ENCODE peak calls at places on chromosome 13, in four cellular contexts. Q is IMR-90, O is mesendoderm, M is testis. E is an unnamed sample.

GRCh38 chr13:88887045-88887662 is 1216.0 kb downstream of the SLITRK5 start:
- DNase-seq in Q (no peak), O (peak), M (no peak), E (no peak)

GRCh38 chr13:24274452-24274971 is 34.9 kb upstream of the C1QTNF9 start:
- DNase-seq in Q (peak), O (no peak), M (peak), E (no peak)

GRCh38 chr13:48334534-48335127 is 31.1 kb downstream of the RB1 start:
- DNase-seq in Q (peak), O (peak), M (no peak), E (no peak)

GRCh38 chr13:110421696-110422395 is 114.8 kb downstream of the COL4A2 start:
- DNase-seq in Q (peak), O (no peak), M (no peak), E (no peak)

GRCh38 chr13:76512676-76513277 is 373.4 kb downstream of the KCTD12 start:
- DNase-seq in Q (peak), O (no peak), M (no peak), E (no peak)

GRCh38 chr13:23615677-23616076 is 45.5 kb downstream of the TNFRSF19 start:
- DNase-seq in Q (no peak), O (peak), M (no peak), E (no peak)

GRCh38 chr13:79631260-79631659 is 150.3 kb downstream of the NDFIP2 start:
- DNase-seq in Q (peak), O (peak), M (no peak), E (no peak)

GRCh38 chr13:33351324-33351723 is 65.8 kb upstream of the STARD13 start:
- DNase-seq in Q (peak), O (no peak), M (no peak), E (no peak)

GRCh38 chr13:43405457-43405856 is 381.3 kb downstream of the ENOX1 start:
- DNase-seq in Q (peak), O (no peak), M (no peak), E (no peak)

GRCh38 chr13:91308299-91308698 is 39.2 kb upstream of the MIR17HG start:
- DNase-seq in Q (no peak), O (peak), M (no peak), E (no peak)

GRCh38 chr13:41960195-41960699 is 662 bp downstream of the VWA8 start:
- DNase-seq in Q (peak), O (peak), M (peak), E (no peak)

GRCh38 chr13:60981407-60981806 is 434.2 kb downstream of the PCDH20 start:
- DNase-seq in Q (no peak), O (no peak), M (no peak), E (no peak)

GRCh38 chr13:23558675-23559536 is 11.3 kb upstream of the TNFRSF19 start:
- DNase-seq in Q (peak), O (peak), M (peak), E (no peak)

GRCh38 chr13:42615691-42616090 is 41.7 kb downstream of the TNFSF11 start:
- DNase-seq in Q (peak), O (no peak), M (no peak), E (no peak)

GRCh38 chr13:80458546-80458945 is 117.6 kb upstream of the SPRY2 start:
- DNase-seq in Q (no peak), O (no peak), M (no peak), E (no peak)

GRCh38 chr13:78468546-78469060 is 134.7 kb downstream of the POU4F1 start:
- DNase-seq in Q (no peak), O (no peak), M (no peak), E (no peak)

GRCh38 chr13:63909726-63910125 is 2494.1 kb upstream of the PCDH20 start:
- DNase-seq in Q (no peak), O (no peak), M (no peak), E (no peak)

GRCh38 chr13:109922518-109922917 is 136.1 kb upstream of the IRS2 start:
- DNase-seq in Q (peak), O (no peak), M (no peak), E (no peak)

GRCh38 chr13:78603240-78603947 is at the start of gene POU4F1:
- DNase-seq in Q (peak), O (peak), M (peak), E (peak)

GRCh38 chr13:56349866-56350265 is 790.9 kb upstream of the PRR20A start:
- DNase-seq in Q (no peak), O (no peak), M (no peak), E (no peak)

GRCh38 chr13:71513414-71514063 is 353.5 kb downstream of the DACH1 start:
- DNase-seq in Q (no peak), O (no peak), M (no peak), E (peak)

GRCh38 chr13:109840201-109840892 is 54.0 kb upstream of the IRS2 start:
- DNase-seq in Q (peak), O (peak), M (no peak), E (peak)

GRCh38 chr13:44780586-44781280 is 204.6 kb upstream of the TSC22D1 start:
- DNase-seq in Q (no peak), O (no peak), M (peak), E (no peak)

GRCh38 chr13:109158383-109158782 is 529.0 kb downstream of the MYO16 start:
- DNase-seq in Q (no peak), O (peak), M (no peak), E (no peak)

GRCh38 chr13:73092831-73093230 is 34.0 kb downstream of the KLF5 start:
- DNase-seq in Q (no peak), O (no peak), M (no peak), E (no peak)

GRCh38 chr13:25874907-25875306 is 176.9 kb downstream of the SHISA2 start:
- DNase-seq in Q (no peak), O (peak), M (no peak), E (no peak)

GRCh38 chr13:109162248-109163051 is 533.0 kb downstream of the MYO16 start:
- DNase-seq in Q (no peak), O (no peak), M (no peak), E (no peak)

GRCh38 chr13:25881946-25882574 is 169.8 kb downstream of the SHISA2 start:
- DNase-seq in Q (no peak), O (peak), M (no peak), E (peak)

GRCh38 chr13:27487776-27488175 is 37.4 kb upstream of the MTIF3 start:
- DNase-seq in Q (no peak), O (no peak), M (no peak), E (no peak)
- H3K27ac ChIP-seq in Q (no peak), O (no peak), M (no peak), E (no peak)

DNA sequence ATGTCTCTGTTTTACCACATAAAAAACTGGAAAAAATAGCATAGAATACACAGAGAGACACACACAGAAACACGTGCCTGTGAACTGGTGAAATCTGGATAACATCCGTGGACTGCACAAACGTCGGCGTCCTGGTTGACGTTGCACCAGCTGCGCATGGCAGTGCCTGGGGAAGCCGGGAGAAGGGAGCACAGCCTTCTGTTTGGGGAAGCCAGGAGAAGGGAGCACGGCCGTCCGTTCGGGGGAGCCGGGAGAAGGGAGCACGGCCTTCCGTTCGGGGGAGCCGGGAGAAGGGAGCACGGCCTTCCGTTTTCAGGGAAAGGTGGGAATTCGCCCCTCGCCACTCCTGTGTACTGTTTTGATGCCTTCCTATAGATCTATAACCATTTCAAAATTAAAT is 63.8 kb upstream of the C13orf46 start:
- DNase-seq in Q (no peak), O (no peak), M (no peak), E (no peak)
- H3K27ac ChIP-seq in Q (no peak), O (no peak), M (no peak), E (no peak)

DNA sequence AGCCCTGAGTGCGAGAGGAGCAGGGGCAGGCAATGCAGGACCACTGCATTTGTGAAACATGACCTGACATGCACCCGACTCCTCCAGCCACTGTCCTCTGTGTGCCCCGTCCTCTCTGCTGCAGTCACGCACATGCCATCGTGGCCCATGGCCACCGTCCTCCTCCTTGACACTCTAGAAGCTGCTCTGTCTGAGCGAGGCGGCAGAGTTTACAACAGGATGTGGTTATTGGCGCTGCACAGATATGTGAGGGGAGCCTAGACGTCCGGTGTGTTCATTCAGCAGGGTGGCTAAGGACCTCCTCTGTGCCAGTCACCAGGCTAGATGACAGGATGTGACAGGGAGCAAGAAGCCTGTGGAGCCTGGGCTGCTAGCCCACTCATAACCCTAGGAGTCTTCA is 277.8 kb downstream of the FOXO1 start:
- DNase-seq in Q (peak), O (no peak), M (no peak), E (no peak)
- H3K27ac ChIP-seq in Q (no peak), O (no peak), M (no peak), E (no peak)

DNA sequence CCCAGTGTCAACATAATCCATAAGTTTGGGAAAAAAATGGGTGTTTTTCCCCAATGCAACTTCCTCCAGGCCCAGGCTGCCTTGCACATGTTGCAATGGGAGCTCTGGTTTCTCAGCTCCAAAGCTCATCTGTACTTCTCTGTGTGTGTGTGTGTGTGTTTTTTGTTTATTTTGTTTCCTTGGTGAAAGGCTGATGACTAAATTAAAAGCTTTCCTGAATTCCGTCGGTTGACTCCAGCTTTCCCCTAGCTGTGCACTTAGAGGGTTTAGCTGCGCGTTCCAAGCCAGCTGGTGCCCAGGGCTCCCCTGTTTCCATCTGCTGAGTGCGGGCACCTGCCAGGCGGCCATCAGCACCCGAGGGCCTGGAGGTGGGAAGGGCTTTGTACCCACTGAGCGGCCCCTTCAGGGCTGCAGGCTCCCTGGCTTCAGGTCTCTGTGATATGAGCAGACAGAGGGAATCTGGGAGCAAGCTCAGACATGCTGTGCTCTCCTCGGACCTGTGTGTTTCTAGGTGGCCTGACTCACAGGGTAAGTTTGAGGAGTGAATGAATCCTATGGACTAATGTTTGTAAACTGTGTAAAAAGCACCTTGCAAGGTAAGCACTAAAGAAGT is 129.1 kb upstream of the SOX1 start:
- DNase-seq in Q (no peak), O (no peak), M (no peak), E (no peak)
- H3K27ac ChIP-seq in Q (no peak), O (no peak), M (no peak), E (no peak)

GRCh38 chr13:95298971-95299627 is 2.2 kb downstream of the ABCC4 start:
- DNase-seq in Q (peak), O (peak), M (no peak), E (no peak)

GRCh38 chr13:95298169-95298940 is 2.9 kb downstream of the ABCC4 start:
- DNase-seq in Q (no peak), O (no peak), M (no peak), E (no peak)

GRCh38 chr13:95295026-95295425 is 6.2 kb downstream of the ABCC4 start:
- DNase-seq in Q (no peak), O (no peak), M (no peak), E (no peak)

GRCh38 chr13:95292622-95293021 is 8.6 kb downstream of the ABCC4 start:
- DNase-seq in Q (no peak), O (no peak), M (no peak), E (no peak)

DNA sequence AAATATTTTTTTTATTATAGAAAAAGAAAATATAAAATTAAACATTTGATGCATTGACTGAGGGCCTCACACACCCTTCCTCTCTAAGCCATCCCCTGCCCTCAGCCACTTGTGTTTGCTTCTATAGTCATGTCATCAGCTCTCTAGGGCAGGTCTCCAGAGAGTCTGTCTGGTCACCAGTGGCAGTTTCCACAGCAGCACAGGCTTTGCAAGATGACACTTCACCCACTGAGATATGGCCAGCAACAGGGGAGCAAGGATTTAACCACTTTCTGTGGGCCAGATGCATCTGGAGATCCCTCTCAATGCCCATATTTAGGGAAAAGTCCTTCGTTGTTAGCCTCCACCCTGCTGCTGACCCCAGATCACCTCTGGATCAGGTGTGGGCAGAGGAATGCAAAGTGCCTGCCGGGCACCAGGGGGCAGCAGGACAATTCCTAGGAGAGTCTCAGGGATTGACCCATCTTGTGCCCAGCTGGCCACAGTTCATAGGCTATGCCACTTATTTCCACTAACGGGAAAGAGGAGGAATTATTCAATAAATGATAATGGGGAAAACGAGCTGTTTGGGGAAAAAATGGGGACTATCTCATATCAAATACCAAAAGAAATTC is 4.8 kb downstream of the ABCC4 start:
- DNase-seq in Q (no peak), O (peak), M (peak), E (peak)
- H3K27ac ChIP-seq in Q (peak), O (no peak), M (no peak), E (no peak)

GRCh38 chr13:51017516-51017915 is 93.6 kb downstream of the C13orf42 start:
- DNase-seq in Q (no peak), O (no peak), M (no peak), E (no peak)
- H3K27ac ChIP-seq in Q (no peak), O (no peak), M (no peak), E (no peak)

DNA sequence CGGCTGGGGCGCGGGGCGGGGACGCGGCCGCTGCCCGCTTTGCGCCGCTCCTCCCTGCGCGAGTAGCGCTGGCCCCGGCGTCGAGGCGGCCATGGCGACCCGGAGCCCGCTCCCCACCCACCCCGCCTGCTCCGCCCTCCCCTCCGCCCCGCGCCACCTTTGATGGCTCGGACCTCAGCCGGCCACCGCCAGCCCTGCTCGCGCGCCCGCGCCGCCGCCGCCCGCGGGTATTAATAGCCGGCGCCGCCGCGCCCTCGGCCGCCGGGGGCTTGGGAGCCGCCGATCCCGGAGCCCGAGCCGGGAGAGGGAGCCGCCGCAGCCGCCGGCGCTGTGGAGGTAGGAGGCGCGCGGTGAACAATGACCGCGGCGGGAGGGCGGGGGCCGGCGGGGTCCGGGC is 261 bp downstream of the FARP1 start:
- DNase-seq in Q (no peak), O (no peak), M (peak), E (no peak)
- H3K27ac ChIP-seq in Q (peak), O (peak), M (peak), E (peak)

DNA sequence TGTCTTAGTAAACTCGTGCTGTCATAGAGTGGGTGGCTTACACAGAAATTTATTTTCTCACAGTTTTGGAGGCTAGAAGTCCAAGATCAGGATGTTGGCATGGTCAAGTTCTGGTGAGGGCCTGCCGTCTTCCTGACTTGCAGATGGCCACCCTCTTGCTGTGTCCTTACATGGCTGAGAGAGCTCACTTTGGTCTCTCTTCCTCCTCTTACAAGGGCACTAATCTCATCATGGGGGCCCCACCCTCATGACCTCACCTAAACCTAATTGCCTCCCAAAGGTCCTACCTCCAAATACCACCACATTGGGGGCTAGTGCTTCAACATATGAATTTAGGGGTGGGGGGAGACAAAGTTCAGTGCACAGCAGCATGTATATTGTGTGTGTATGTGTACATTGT is 14.3 kb upstream of the GPR18 start:
- DNase-seq in Q (no peak), O (no peak), M (no peak), E (no peak)
- H3K27ac ChIP-seq in Q (no peak), O (no peak), M (peak), E (no peak)

GRCh38 chr13:21670006-21670882 is 629 bp upstream of the FGF9 start:
- DNase-seq in Q (peak), O (peak), M (peak), E (peak)
- H3K27ac ChIP-seq in Q (peak), O (no peak), M (no peak), E (no peak)